ENCODE peak calls at places on chromosomes 1 and 21, in six cellular contexts. S is NCI-H2171 treated with DMSO at 0.1 percent for 48 hours; P is SK-MEL-5; J is activated CD8-positive, alpha-beta memory T cell treated with anti-CD3 and anti-CD28 coated beads for 24 hours; M is iPS-NIHi11; G is right cardiac atrium. B is an unnamed sample.

GRCh38 chr1:220783453-220783852 is 3.3 kb upstream of the MTARC1 start:
- DNase-seq in S (no peak), P (no peak), J (no peak), M (no peak), G (no peak), B (no peak)

GRCh38 chr1:151715726-151716404 is 738 bp downstream of the CELF3 start:
- DNase-seq in S (peak), P (peak), J (no peak), M (peak), G (no peak), B (no peak)

GRCh38 chr1:12650001-12650421 is 6.1 kb downstream of the AADACL4 start:
- DNase-seq in S (no peak), P (no peak), J (no peak), M (no peak), G (no peak), B (no peak)

GRCh38 chr1:210754931-210755670 is 378.8 kb downstream of the KCNH1 start:
- DNase-seq in S (peak), P (no peak), J (no peak), M (peak), G (no peak), B (no peak)

GRCh38 chr1:114610546-114611245 is 29.3 kb upstream of the BCAS2 start:
- DNase-seq in S (peak), P (no peak), J (no peak), M (no peak), G (no peak), B (no peak)

GRCh38 chr1:32969556-32969955 is 4.9 kb upstream of the RNF19B start:
- DNase-seq in S (no peak), P (peak), J (no peak), M (no peak), G (no peak), B (no peak)

GRCh38 chr1:221796700-221797099 is 54.8 kb upstream of the DUSP10 start:
- DNase-seq in S (no peak), P (no peak), J (no peak), M (no peak), G (no peak), B (no peak)

GRCh38 chr1:235697517-235697916 is 47.9 kb upstream of the GNG4 start:
- DNase-seq in S (no peak), P (no peak), J (no peak), M (no peak), G (no peak), B (no peak)

GRCh38 chr1:20494609-20495311 is 8.8 kb upstream of the CAMK2N1 start:
- DNase-seq in S (no peak), P (no peak), J (no peak), M (no peak), G (no peak), B (no peak)

GRCh38 chr21:31117046-31117916 is 79.0 kb upstream of the KRTAP19-8 start:
- DNase-seq in S (no peak), P (no peak), J (no peak), M (no peak), G (no peak), B (no peak)

GRCh38 chr21:33116669-33117267 is 46.8 kb downstream of the OLIG1 start:
- DNase-seq in S (peak), P (peak), J (no peak), M (no peak), G (no peak), B (no peak)

GRCh38 chr1:113534130-113534817 is 144.0 kb downstream of the MAGI3 start:
- DNase-seq in S (no peak), P (no peak), J (no peak), M (no peak), G (no peak), B (no peak)

GRCh38 chr1:243924188-243924587 is 74.1 kb upstream of the AKT3 start:
- DNase-seq in S (no peak), P (no peak), J (no peak), M (no peak), G (no peak), B (no peak)

GRCh38 chr1:225848044-225848955 is 33.9 kb downstream of the TMEM63A start:
- DNase-seq in S (peak), P (no peak), J (peak), M (no peak), G (no peak), B (no peak)

GRCh38 chr1:23810818-23811420 is 10.4 kb upstream of the GALE start:
- DNase-seq in S (no peak), P (peak), J (peak), M (peak), G (peak), B (no peak)

GRCh38 chr1:201614262-201615015 is 75.5 kb downstream of the NAV1 start:
- DNase-seq in S (no peak), P (no peak), J (no peak), M (peak), G (peak), B (no peak)

GRCh38 chr1:46034601-46035516 is 97.6 kb downstream of the PIK3R3 start:
- DNase-seq in S (no peak), P (no peak), J (no peak), M (no peak), G (no peak), B (no peak)

GRCh38 chr1:201769966-201770365 is 59.0 kb upstream of the IPO9 start:
- DNase-seq in S (no peak), P (peak), J (no peak), M (no peak), G (peak), B (no peak)

GRCh38 chr1:229432905-229433304 is 989 bp downstream of the ACTA1 start:
- DNase-seq in S (no peak), P (no peak), J (no peak), M (no peak), G (no peak), B (no peak)

GRCh38 chr1:11522400-11523235 is 43.7 kb downstream of the DISP3 start:
- DNase-seq in S (no peak), P (no peak), J (no peak), M (peak), G (no peak), B (no peak)

GRCh38 chr1:29391362-29391880 is 155.1 kb downstream of the PTPRU start:
- DNase-seq in S (no peak), P (no peak), J (peak), M (no peak), G (no peak), B (peak)